ENCODE peak calls at places on chromosomes 2 and 18, in six cellular contexts. L is H1, O is neuronal stem cell, V is mesenchymal stem cell, J is IMR-90, S is trophoblast cell. T is an unnamed sample.

GRCh38 chr2:209471037-209471436 is 47.2 kb downstream of the MAP2 start:
- DNase-seq in L (no peak), O (no peak), V (no peak), J (peak; percentile 55), S (no peak), T (no peak)

GRCh38 chr2:238285653-238286082 is 2.7 kb downstream of the PER2 start:
- DNase-seq in L (no peak), O (no peak), V (peak; percentile 99), J (peak; percentile 94), S (peak; percentile 95), T (peak; percentile 48)

GRCh38 chr18:36296591-36297418 is 708 bp upstream of the FHOD3 start:
- DNase-seq in L (peak; percentile 73), O (peak; percentile 59), V (peak; percentile 49), J (peak; percentile 77), S (peak; percentile 18), T (peak; percentile 86)

GRCh38 chr2:204545861-204546773 is 842 bp downstream of the PARD3B start:
- DNase-seq in L (no peak), O (no peak), V (peak; percentile 33), J (no peak), S (no peak), T (peak; percentile 46)

GRCh38 chr2:118815731-118816130 is 31.7 kb downstream of the EN1 start:
- DNase-seq in L (no peak), O (no peak), V (no peak), J (no peak), S (no peak), T (no peak)

GRCh38 chr2:79876430-79876829 is 363.6 kb downstream of the CTNNA2 start:
- DNase-seq in L (no peak), O (peak; percentile 4), V (peak; percentile 13), J (peak; percentile 2), S (no peak), T (no peak)

GRCh38 chr2:154158101-154158500 is 286.4 kb downstream of the GALNT13 start:
- DNase-seq in L (no peak), O (no peak), V (no peak), J (no peak), S (no peak), T (no peak)

GRCh38 chr2:43157506-43158232 is 68.7 kb downstream of the ZFP36L2 start:
- DNase-seq in L (no peak), O (no peak), V (no peak), J (no peak), S (no peak), T (no peak)

GRCh38 chr2:232275670-232276069 is 102.9 kb upstream of the ALPP start:
- DNase-seq in L (no peak), O (no peak), V (no peak), J (no peak), S (no peak), T (no peak)

GRCh38 chr2:181447040-181447439 is 10.1 kb upstream of the ITGA4 start:
- DNase-seq in L (no peak), O (no peak), V (no peak), J (no peak), S (no peak), T (no peak)

GRCh38 chr2:85611705-85612587 is at the start of gene C2orf68:
- DNase-seq in L (peak; percentile 70), O (peak; percentile 78), V (peak; percentile 89), J (peak; percentile 79), S (peak; percentile 87), T (peak; percentile 95)

GRCh38 chr18:54737986-54738385 is 90.3 kb upstream of the RAB27B start:
- DNase-seq in L (no peak), O (no peak), V (peak; percentile 59), J (peak; percentile 81), S (no peak), T (no peak)

GRCh38 chr2:38750011-38750792 is 959 bp downstream of the SRSF7 start:
- DNase-seq in L (no peak), O (peak; percentile 9), V (no peak), J (peak; percentile 19), S (peak; percentile 26), T (no peak)

GRCh38 chr18:48902856-48903601 is 47.7 kb downstream of the SMAD7 start:
- DNase-seq in L (no peak), O (no peak), V (no peak), J (peak; percentile 34), S (no peak), T (peak; percentile 21)

GRCh38 chr2:131016826-131017596 is 76.2 kb downstream of the FAM168B start:
- DNase-seq in L (no peak), O (no peak), V (no peak), J (peak; percentile 72), S (peak; percentile 76), T (no peak)

GRCh38 chr2:230692760-230693159 is 19.9 kb upstream of the CAB39 start:
- DNase-seq in L (no peak), O (no peak), V (no peak), J (peak; percentile 73), S (no peak), T (no peak)

GRCh38 chr2:133676392-133677130 is 108.3 kb upstream of the NCKAP5 start:
- DNase-seq in L (no peak), O (no peak), V (peak; percentile 34), J (peak; percentile 80), S (no peak), T (no peak)

GRCh38 chr18:43627833-43628370 is 350.6 kb upstream of the SYT4 start:
- DNase-seq in L (no peak), O (no peak), V (no peak), J (no peak), S (no peak), T (no peak)

GRCh38 chr18:2932247-2933181 is 80.4 kb downstream of the LPIN2 start:
- DNase-seq in L (no peak), O (peak; percentile 51), V (peak; percentile 68), J (peak; percentile 70), S (peak; percentile 43), T (peak; percentile 55)

GRCh38 chr2:61291851-61292575 is 130.0 kb downstream of the C2orf74 start:
- DNase-seq in L (no peak), O (no peak), V (peak; percentile 51), J (peak; percentile 52), S (no peak), T (no peak)

GRCh38 chr2:42867093-42868065 is 75.0 kb upstream of the HAAO start:
- DNase-seq in L (no peak), O (no peak), V (no peak), J (no peak), S (no peak), T (no peak)

GRCh38 chr2:8159211-8159965 is 522.5 kb upstream of the ID2 start:
- DNase-seq in L (no peak), O (no peak), V (no peak), J (no peak), S (no peak), T (no peak)

GRCh38 chr2:222304737-222305509 is 6.1 kb upstream of the PAX3 start:
- DNase-seq in L (no peak), O (no peak), V (no peak), J (no peak), S (no peak), T (no peak)

GRCh38 chr2:691825-692224 is 14.6 kb upstream of the TMEM18 start:
- DNase-seq in L (no peak), O (no peak), V (no peak), J (no peak), S (no peak), T (no peak)

DNA sequence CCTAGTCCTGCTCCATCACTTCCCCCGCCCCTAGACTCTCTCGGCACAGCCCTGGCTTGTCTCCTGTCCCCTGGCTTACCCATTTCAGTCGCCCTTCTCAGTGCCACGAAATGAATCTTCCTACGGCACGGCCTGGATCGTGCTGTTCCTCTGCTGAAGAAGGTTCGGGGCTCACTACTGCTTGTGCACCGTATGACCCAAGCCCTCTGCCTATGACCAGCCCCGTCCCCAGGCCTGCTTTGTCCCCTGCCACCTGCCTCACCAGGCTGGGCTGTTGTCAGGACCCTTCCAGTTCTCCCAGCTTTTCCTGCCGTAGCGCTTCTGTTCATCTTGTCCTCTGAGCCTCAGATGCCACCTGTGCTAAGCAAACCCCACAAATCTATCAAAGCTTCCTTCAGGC is 13.9 kb downstream of the CHMP1B start:
- DNase-seq in L (no peak), O (no peak), V (no peak), J (no peak), S (no peak), T (no peak)
- H3K14ac ChIP-seq in L (no peak overlapping the region), O (no peak overlapping the region), V (no peak overlapping the region), J (no peak overlapping the region), S (no peak overlapping the region), T (peak overlapping the region; percentile 22)

GRCh38 chr2:60118061-60118460 is 435.4 kb downstream of the BCL11A start:
- DNase-seq in L (no peak), O (no peak), V (no peak), J (no peak), S (no peak), T (no peak)

GRCh38 chr2:60119778-60120177 is 433.7 kb downstream of the BCL11A start:
- DNase-seq in L (no peak), O (no peak), V (no peak), J (no peak), S (no peak), T (no peak)

GRCh38 chr2:60118917-60119316 is 434.5 kb downstream of the BCL11A start:
- DNase-seq in L (no peak), O (no peak), V (no peak), J (no peak), S (no peak), T (no peak)

GRCh38 chr2:60116167-60116870 is 437.1 kb downstream of the BCL11A start:
- DNase-seq in L (no peak), O (no peak), V (no peak), J (no peak), S (no peak), T (no peak)
- H3K14ac ChIP-seq in L (no peak overlapping the region), O (no peak overlapping the region), V (no peak overlapping the region), J (no peak overlapping the region), S (no peak overlapping the region), T (no peak overlapping the region)

DNA sequence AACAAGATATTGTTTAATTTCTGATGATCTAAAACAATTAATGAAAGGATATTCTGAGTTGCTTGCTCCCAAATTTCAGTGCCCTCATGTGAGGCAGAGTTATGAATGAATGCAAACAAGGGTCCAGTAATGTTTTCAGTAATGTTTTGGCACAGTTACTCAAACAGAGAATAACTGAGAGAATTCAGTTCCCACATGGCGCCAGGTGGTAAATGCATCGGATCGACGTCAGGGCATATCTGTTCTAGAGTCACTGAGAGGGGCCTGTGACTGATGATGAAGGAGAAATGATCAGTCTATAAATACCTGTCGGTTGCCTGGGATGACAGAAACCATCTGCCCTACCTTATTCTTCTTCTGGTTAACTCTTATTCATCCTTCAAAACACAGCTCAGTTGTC is 81.4 kb downstream of the KCNS3 start:
- DNase-seq in L (no peak), O (no peak), V (no peak), J (no peak), S (no peak), T (no peak)
- H3K14ac ChIP-seq in L (no peak overlapping the region), O (no peak overlapping the region), V (no peak overlapping the region), J (no peak overlapping the region), S (no peak overlapping the region), T (no peak overlapping the region)

DNA sequence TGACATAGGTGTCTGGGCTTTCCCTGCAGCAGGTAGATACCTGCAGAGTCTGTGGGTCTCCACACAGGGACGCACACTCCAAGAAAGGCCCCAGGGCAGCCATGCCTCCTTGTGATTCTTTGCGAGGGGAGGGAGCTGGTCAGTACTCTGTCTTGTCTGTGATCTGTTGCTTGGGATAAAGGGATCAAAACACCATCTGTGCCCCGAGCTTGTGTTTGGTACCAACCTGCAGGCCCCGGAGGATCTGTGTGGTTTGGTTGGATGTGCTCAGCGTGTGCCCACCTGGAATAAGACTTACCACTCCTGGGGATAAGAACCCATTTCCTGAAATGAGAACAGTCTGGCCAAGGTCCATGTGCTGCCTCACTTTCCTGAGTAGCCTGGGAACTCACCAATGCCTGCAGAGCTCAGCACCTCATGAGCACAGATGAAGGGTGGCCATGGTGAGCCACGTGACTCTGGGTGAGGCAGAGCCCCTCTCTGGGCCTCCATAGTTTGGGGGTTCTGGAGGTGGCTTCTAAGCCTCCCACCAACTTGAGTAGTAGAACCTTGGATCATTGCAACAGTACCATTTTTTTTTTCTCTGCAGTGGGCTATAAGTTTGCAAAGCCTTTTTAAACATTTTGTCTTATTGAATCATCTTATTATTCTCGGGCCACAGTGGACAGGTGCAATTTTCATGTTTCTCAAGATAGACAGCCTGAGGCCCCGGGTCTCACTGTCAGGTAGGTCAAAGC is 134.8 kb downstream of the DDX1 start:
- DNase-seq in L (no peak), O (no peak), V (no peak), J (no peak), S (no peak), T (no peak)
- H3K14ac ChIP-seq in L (no peak overlapping the region), O (no peak overlapping the region), V (no peak overlapping the region), J (no peak overlapping the region), S (no peak overlapping the region), T (no peak overlapping the region)

T was measured in H9.